ENCODE peak calls at places on chromosomes 1 and 21, in four cellular contexts. E is stimulated activated CD8-positive, alpha-beta memory T cell treated with anti-CD3 and anti-CD28 coated beads, Interleukin-4, amount 100 ng/mL, for 4 hours; F is T-helper 9 cell; R is testis. D is an unnamed sample.

GRCh38 chr1:36175137-36176095 is 19.5 kb downstream of the MAP7D1 start:
- DNase-seq in E (no peak), F (no peak), R (peak), D (peak)

GRCh38 chr1:156115514-156116374 is 1.2 kb downstream of the LMNA start:
- DNase-seq in E (no peak), F (peak), R (peak), D (peak)

GRCh38 chr1:23417570-23417969 is 7.0 kb downstream of the TCEA3 start:
- DNase-seq in E (no peak), F (no peak), R (no peak), D (peak)

GRCh38 chr1:41530411-41530810 is 45.9 kb upstream of the EDN2 start:
- DNase-seq in E (no peak), F (no peak), R (no peak), D (no peak)

GRCh38 chr1:187621961-187622360 is 793.2 kb downstream of the PLA2G4A start:
- DNase-seq in E (no peak), F (no peak), R (no peak), D (no peak)

GRCh38 chr1:214636436-214636835 is 33.4 kb downstream of the CENPF start:
- DNase-seq in E (no peak), F (no peak), R (no peak), D (no peak)

GRCh38 chr1:80054129-80054528 is 1047.6 kb upstream of the ADGRL4 start:
- DNase-seq in E (no peak), F (no peak), R (peak), D (no peak)

GRCh38 chr21:44083631-44084291 is 23.4 kb upstream of the PWP2 start:
- DNase-seq in E (no peak), F (peak), R (peak), D (no peak)

GRCh38 chr1:204130989-204131892 is 20.6 kb downstream of the ETNK2 start:
- DNase-seq in E (no peak), F (no peak), R (peak), D (peak)

GRCh38 chr1:17831619-17832018 is 76.5 kb downstream of the ACTL8 start:
- DNase-seq in E (no peak), F (no peak), R (peak), D (peak)

GRCh38 chr1:153340356-153340755 is 8.3 kb downstream of the PGLYRP4 start:
- DNase-seq in E (no peak), F (no peak), R (no peak), D (no peak)

GRCh38 chr1:195899762-195900352 is 708.4 kb downstream of the KCNT2 start:
- DNase-seq in E (no peak), F (no peak), R (no peak), D (no peak)

GRCh38 chr21:28632718-28633408 is 359.8 kb downstream of the LTN1 start:
- DNase-seq in E (no peak), F (no peak), R (no peak), D (no peak)

GRCh38 chr1:201015551-201016091 is 7.9 kb downstream of the KIF21B start:
- DNase-seq in E (no peak), F (no peak), R (no peak), D (no peak)

GRCh38 chr1:119631433-119632102 is 16.5 kb downstream of the ZNF697 start:
- DNase-seq in E (no peak), F (no peak), R (peak), D (peak)

GRCh38 chr1:219000606-219001005 is 173.1 kb upstream of the LYPLAL1 start:
- DNase-seq in E (no peak), F (no peak), R (no peak), D (no peak)

GRCh38 chr1:58290685-58291372 is 255.7 kb downstream of the OMA1 start:
- DNase-seq in E (no peak), F (no peak), R (peak), D (peak)

GRCh38 chr1:236480758-236481436 is 42.9 kb upstream of the LGALS8 start:
- DNase-seq in E (no peak), F (no peak), R (no peak), D (no peak)

D was measured in adrenal gland.